ENCODE peak calls at places on chromosomes 4 and X, in ten cellular contexts. D is cardiac muscle cell, W is H1, G is body of pancreas, J is IMR-90, Z is prostate gland, N is fibroblast of lung, E is mammary epithelial cell, X is esophagus squamous epithelium, P is adipocyte. A is an unnamed sample. For H3K4me1, the result is how much of the 10 kb centered on the place peaks cover.

GRCh38 chrX:109498434-109498833 is 16.5 kb upstream of the GUCY2F start:
- DNase-seq in D (no peak), W (no peak), G (no peak), J (no peak), Z (no peak), N (no peak), E (no peak), X (no peak), P (no peak), A (no peak)

GRCh38 chr4:121041307-121042090 is 30.8 kb downstream of the NDNF start:
- DNase-seq in D (no peak), W (no peak), G (no peak), J (no peak), Z (no peak), N (no peak), E (no peak), X (no peak), P (no peak), A (no peak)

GRCh38 chrX:122641826-122642225 is 542.3 kb upstream of the GRIA3 start:
- DNase-seq in D (no peak), W (no peak), G (no peak), J (no peak), Z (no peak), N (peak), E (no peak), X (no peak), P (no peak), A (no peak)

GRCh38 chr4:138797646-138798045 is 217.9 kb upstream of the NOCT start:
- DNase-seq in D (no peak), W (no peak), G (no peak), J (no peak), Z (no peak), N (no peak), E (no peak), X (no peak), P (no peak), A (no peak)

GRCh38 chrX:143121471-143121870 is 95.7 kb downstream of the SPANXN4 start:
- DNase-seq in D (no peak), W (no peak), G (no peak), J (no peak), Z (no peak), N (no peak), E (no peak), X (no peak), P (no peak), A (no peak)

GRCh38 chrX:134692990-134693389 is 34.7 kb upstream of the PLAC1 start:
- DNase-seq in D (peak), W (no peak), G (no peak), J (peak), Z (no peak), N (peak), E (peak), X (no peak), P (no peak), A (no peak)

GRCh38 chr4:71266090-71266794 is 72.6 kb upstream of the SLC4A4 start:
- DNase-seq in D (peak), W (no peak), G (no peak), J (peak), Z (no peak), N (peak), E (no peak), X (no peak), P (peak), A (no peak)

GRCh38 chr4:35102111-35102510 is 1142.2 kb downstream of the ARAP2 start:
- DNase-seq in D (no peak), W (no peak), G (no peak), J (no peak), Z (no peak), N (no peak), E (no peak), X (no peak), P (no peak), A (no peak)

GRCh38 chr4:16598241-16599224 is 299.9 kb downstream of the LDB2 start:
- DNase-seq in D (peak), W (no peak), G (no peak), J (peak), Z (no peak), N (peak), E (no peak), X (no peak), P (peak), A (no peak)

GRCh38 chr4:76974150-76974549 is 24.6 kb downstream of the SEPTIN11 start:
- DNase-seq in D (no peak), W (no peak), G (no peak), J (no peak), Z (no peak), N (no peak), E (no peak), X (no peak), P (no peak), A (no peak)

DNA sequence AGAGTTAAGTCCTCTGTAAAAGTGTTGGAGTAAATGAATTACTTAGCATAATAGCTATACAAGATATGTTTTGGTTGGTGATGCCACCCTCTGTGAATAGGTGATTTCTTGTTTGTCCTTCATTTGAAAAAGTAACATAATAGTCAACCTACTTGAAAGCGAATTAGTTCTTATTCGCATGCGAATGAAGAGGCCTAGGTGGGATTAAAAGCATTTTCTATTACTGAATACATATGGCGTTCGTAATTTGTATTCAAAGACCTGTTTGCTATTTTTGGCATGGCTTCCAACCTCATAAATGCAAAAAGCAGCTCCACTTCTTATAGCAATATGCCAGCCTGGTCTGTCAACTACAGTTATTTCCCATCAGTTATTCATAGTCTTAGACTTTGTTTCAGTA is 261.2 kb downstream of the TENM3 start:
- DNase-seq in D (no peak), W (no peak), G (no peak), J (no peak), Z (no peak), N (no peak), E (no peak), X (no peak), P (no peak), A (no peak)
- H3K4me1 ChIP-seq in D (under half), W (under half), G (under half), J (under half), Z (under half), N (under half), E (under half), X (under half), P (under half), A (under half)

DNA sequence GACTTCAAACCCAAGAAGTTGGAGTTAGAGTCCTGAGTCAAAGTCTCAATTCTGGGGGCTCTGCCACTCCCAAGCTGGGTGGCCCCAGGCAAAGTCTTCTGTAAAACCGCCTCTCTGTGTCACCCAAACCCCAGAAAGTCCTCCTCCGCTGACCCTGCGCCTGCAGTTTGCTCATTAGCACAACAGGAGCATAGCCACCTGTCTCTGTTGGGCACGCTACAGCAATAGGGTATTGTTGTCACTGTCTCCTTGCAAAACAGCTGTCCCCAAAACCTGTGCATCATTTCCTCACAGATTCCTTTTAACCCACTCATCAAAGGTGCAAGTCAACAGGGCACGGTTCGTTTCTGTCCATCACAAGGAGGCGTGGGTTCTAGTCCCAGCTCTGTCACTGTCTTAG is 8.0 kb upstream of the DGAT2L6 start:
- DNase-seq in D (no peak), W (no peak), G (no peak), J (no peak), Z (no peak), N (no peak), E (no peak), X (no peak), P (no peak), A (no peak)
- H3K4me1 ChIP-seq in D (under half), W (under half), G (under half), J (under half), Z (under half), N (under half), E (under half), X (under half), P (under half), A (under half)

GRCh38 chrX:154381271-154381670 is 2.2 kb downstream of the EMD start:
- DNase-seq in D (no peak), W (peak), G (no peak), J (no peak), Z (no peak), N (no peak), E (no peak), X (no peak), P (no peak), A (no peak)

GRCh38 chrX:154378799-154379568 is at the start of gene EMD:
- DNase-seq in D (peak), W (peak), G (peak), J (peak), Z (peak), N (peak), E (peak), X (peak), P (peak), A (peak)

GRCh38 chrX:154379569-154379951 is 465 bp downstream of the EMD start:
- DNase-seq in D (no peak), W (no peak), G (no peak), J (no peak), Z (no peak), N (no peak), E (no peak), X (no peak), P (no peak), A (no peak)

GRCh38 chrX:154380787-154381186 is 1.7 kb downstream of the EMD start:
- DNase-seq in D (no peak), W (no peak), G (no peak), J (no peak), Z (no peak), N (no peak), E (no peak), X (no peak), P (no peak), A (no peak)

DNA sequence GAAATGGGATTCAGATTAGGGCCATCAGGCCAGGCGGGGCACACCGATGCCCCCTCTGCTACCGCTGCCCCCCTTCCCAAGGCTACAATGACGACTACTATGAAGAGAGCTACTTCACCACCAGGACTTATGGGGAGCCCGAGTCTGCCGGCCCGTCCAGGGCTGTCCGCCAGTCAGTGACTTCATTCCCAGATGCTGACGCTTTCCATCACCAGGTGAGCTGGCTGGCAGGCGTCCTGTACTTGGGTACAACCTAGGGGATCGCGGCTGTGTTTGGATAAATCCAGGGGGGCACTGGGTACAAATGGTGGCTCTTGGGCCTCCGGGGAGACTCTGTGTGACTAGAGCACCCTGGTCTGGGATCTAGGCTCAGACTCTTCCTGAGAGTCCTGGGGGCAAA is 1.1 kb downstream of the EMD start:
- DNase-seq in D (peak), W (no peak), G (peak), J (peak), Z (no peak), N (no peak), E (no peak), X (no peak), P (peak), A (no peak)
- H3K4me1 ChIP-seq in D (under half), W (under half), G (under half), J (under half), Z (under half), N (under half), E (under half), X (under half), P (under half), A (under half)

GRCh38 chrX:20260885-20261284 is 5.8 kb downstream of the RPS6KA3 start:
- DNase-seq in D (no peak), W (no peak), G (no peak), J (no peak), Z (no peak), N (no peak), E (no peak), X (no peak), P (no peak), A (no peak)
- H3K4me1 ChIP-seq in D (under half), W (under half), G (under half), J (under half), Z (under half), N (under half), E (under half), X (under half), P (under half), A (under half)

GRCh38 chr4:153553820-153554173 is 87.6 kb downstream of the TMEM131L start:
- DNase-seq in D (no peak), W (no peak), G (no peak), J (peak), Z (no peak), N (no peak), E (no peak), X (no peak), P (no peak), A (no peak)

GRCh38 chr4:153556441-153556815 is 90.3 kb downstream of the TMEM131L start:
- DNase-seq in D (no peak), W (no peak), G (no peak), J (no peak), Z (peak), N (no peak), E (no peak), X (no peak), P (no peak), A (no peak)

GRCh38 chr4:153549401-153549800 is 83.2 kb downstream of the TMEM131L start:
- DNase-seq in D (no peak), W (no peak), G (no peak), J (peak), Z (no peak), N (no peak), E (no peak), X (no peak), P (no peak), A (no peak)

GRCh38 chr4:153555730-153556440 is 89.7 kb downstream of the TMEM131L start:
- DNase-seq in D (peak), W (no peak), G (peak), J (peak), Z (peak), N (peak), E (no peak), X (no peak), P (peak), A (no peak)

GRCh38 chr4:153553155-153553819 is 87.1 kb downstream of the TMEM131L start:
- DNase-seq in D (no peak), W (no peak), G (no peak), J (peak), Z (no peak), N (no peak), E (no peak), X (no peak), P (no peak), A (no peak)
- H3K4me1 ChIP-seq in D (under half), W (under half), G (under half), J (under half), Z (under half), N (under half), E (under half), X (under half), P (under half), A (under half)

GRCh38 chr4:39713691-39714090 is 15.8 kb downstream of the UBE2K start:
- DNase-seq in D (peak), W (no peak), G (no peak), J (peak), Z (no peak), N (peak), E (no peak), X (no peak), P (peak), A (no peak)
- H3K4me1 ChIP-seq in D (under half), W (under half), G (under half), J (under half), Z (under half), N (under half), E (under half), X (under half), P (under half), A (under half)

GRCh38 chr4:24164054-24164453 is 274.2 kb upstream of the PPARGC1A start:
- DNase-seq in D (no peak), W (no peak), G (no peak), J (peak), Z (no peak), N (peak), E (no peak), X (no peak), P (no peak), A (no peak)
- H3K4me1 ChIP-seq in D (under half), W (under half), G (under half), J (under half), Z (under half), N (under half), E (under half), X (under half), P (under half), A (under half)

GRCh38 chr4:133147365-133147821 is 1.7 kb upstream of the PCDH10 start:
- DNase-seq in D (peak), W (no peak), G (no peak), J (no peak), Z (no peak), N (no peak), E (no peak), X (no peak), P (peak), A (no peak)

GRCh38 chr4:133145241-133145640 is 3.9 kb upstream of the PCDH10 start:
- DNase-seq in D (no peak), W (no peak), G (no peak), J (no peak), Z (no peak), N (no peak), E (no peak), X (no peak), P (no peak), A (no peak)

GRCh38 chr4:133145758-133146157 is 3.3 kb upstream of the PCDH10 start:
- DNase-seq in D (no peak), W (no peak), G (no peak), J (no peak), Z (no peak), N (no peak), E (no peak), X (no peak), P (no peak), A (no peak)

GRCh38 chr4:133146574-133147198 is 2.4 kb upstream of the PCDH10 start:
- DNase-seq in D (peak), W (no peak), G (peak), J (peak), Z (no peak), N (peak), E (no peak), X (no peak), P (peak), A (no peak)

GRCh38 chr4:133146192-133146573 is 2.9 kb upstream of the PCDH10 start:
- DNase-seq in D (no peak), W (no peak), G (no peak), J (no peak), Z (no peak), N (no peak), E (no peak), X (no peak), P (no peak), A (no peak)
- H3K4me1 ChIP-seq in D (under half), W (under half), G (under half), J (under half), Z (under half), N (under half), E (under half), X (under half), P (under half), A (under half)

GRCh38 chr4:40228497-40229365 is 31.9 kb downstream of the RHOH start:
- DNase-seq in D (no peak), W (no peak), G (no peak), J (no peak), Z (no peak), N (no peak), E (no peak), X (no peak), P (no peak), A (no peak)
- H3K4me1 ChIP-seq in D (under half), W (under half), G (under half), J (under half), Z (under half), N (under half), E (under half), X (under half), P (under half), A (half or more)